ENCODE peak calls at places on chromosomes 7 and 10, in ten cellular contexts. E is GM12892, G is HCT116, X is gastrocnemius medialis, V is GM12891, F is A549, T is prostate gland, Y is heart left ventricle, S is Peyer's patch, A is breast epithelium. J is an unnamed sample.

GRCh38 chr10:58385784-58386112 is 538 bp downstream of the TFAM start:
- DNase-seq in G (no peak), V (no peak), Y (no peak), F (peak), E (no peak), S (peak), T (peak), A (peak), X (peak), J (peak)

GRCh38 chr7:92765725-92766124 is 70.6 kb downstream of the CDK6 start:
- DNase-seq in T (no peak), X (no peak), F (no peak), V (no peak), Y (no peak), G (peak), S (no peak), E (no peak), A (no peak), J (no peak)

GRCh38 chr7:48048113-48048512 is 12.8 kb downstream of the C7orf57 start:
- DNase-seq in Y (no peak), S (no peak), X (no peak), T (no peak), G (peak), F (no peak), V (no peak), E (no peak), A (no peak), J (no peak)

GRCh38 chr7:142443614-142444013 is 185.8 kb upstream of the PRSS58 start:
- DNase-seq in V (no peak), F (no peak), G (no peak), S (no peak), E (no peak), X (no peak), Y (no peak), T (no peak), A (no peak), J (no peak)

GRCh38 chr10:77104459-77104980 is 533.1 kb downstream of the KCNMA1 start:
- DNase-seq in X (peak), Y (peak), A (no peak), S (no peak), T (no peak), V (no peak), F (no peak), G (no peak), E (no peak), J (no peak)

GRCh38 chr10:62636825-62637248 is 167.7 kb upstream of the ADO start:
- DNase-seq in A (no peak), G (no peak), T (no peak), E (no peak), S (no peak), V (no peak), X (no peak), Y (no peak), F (no peak), J (no peak)

GRCh38 chr7:105866124-105866801 is 10.1 kb downstream of the ATXN7L1 start:
- DNase-seq in Y (no peak), X (no peak), E (no peak), V (no peak), S (no peak), G (no peak), F (no peak), T (no peak), A (no peak), J (no peak)

GRCh38 chr10:11440250-11441150 is 170.9 kb downstream of the USP6NL start:
- DNase-seq in Y (no peak), X (no peak), G (no peak), V (no peak), A (no peak), T (no peak), F (no peak), E (no peak), S (no peak), J (no peak)

GRCh38 chr7:24825931-24826661 is 68.8 kb upstream of the GSDME start:
- DNase-seq in X (no peak), F (peak), A (peak), T (no peak), G (peak), Y (no peak), V (no peak), E (no peak), S (peak), J (peak)

GRCh38 chr7:1460757-1461639 is 1.7 kb upstream of the MICALL2 start:
- DNase-seq in Y (peak), G (no peak), E (no peak), X (peak), F (peak), A (peak), S (peak), V (no peak), T (peak), J (peak)
- TF ChIP-seq POLR2A in Y (no peak), G (no peak), E (no peak), X (no peak), F (no peak), A (no peak), S (peak), V (no peak), T (no peak), J (peak)

GRCh38 chr10:8279598-8279997 is 225.1 kb downstream of the GATA3 start:
- DNase-seq in F (peak), T (no peak), S (no peak), V (no peak), X (no peak), A (no peak), Y (no peak), E (no peak), G (no peak), J (no peak)

GRCh38 chr10:8283986-8284385 is 229.5 kb downstream of the GATA3 start:
- DNase-seq in A (no peak), Y (peak), X (no peak), V (no peak), E (no peak), S (no peak), G (no peak), F (no peak), T (no peak), J (no peak)

GRCh38 chr10:8280946-8281345 is 226.5 kb downstream of the GATA3 start:
- DNase-seq in A (no peak), T (no peak), F (no peak), X (no peak), Y (no peak), G (no peak), S (no peak), E (no peak), V (no peak), J (no peak)

GRCh38 chr10:8282340-8282739 is 227.9 kb downstream of the GATA3 start:
- DNase-seq in X (no peak), A (no peak), G (no peak), S (no peak), F (no peak), E (no peak), V (no peak), Y (no peak), T (no peak), J (no peak)

DNA sequence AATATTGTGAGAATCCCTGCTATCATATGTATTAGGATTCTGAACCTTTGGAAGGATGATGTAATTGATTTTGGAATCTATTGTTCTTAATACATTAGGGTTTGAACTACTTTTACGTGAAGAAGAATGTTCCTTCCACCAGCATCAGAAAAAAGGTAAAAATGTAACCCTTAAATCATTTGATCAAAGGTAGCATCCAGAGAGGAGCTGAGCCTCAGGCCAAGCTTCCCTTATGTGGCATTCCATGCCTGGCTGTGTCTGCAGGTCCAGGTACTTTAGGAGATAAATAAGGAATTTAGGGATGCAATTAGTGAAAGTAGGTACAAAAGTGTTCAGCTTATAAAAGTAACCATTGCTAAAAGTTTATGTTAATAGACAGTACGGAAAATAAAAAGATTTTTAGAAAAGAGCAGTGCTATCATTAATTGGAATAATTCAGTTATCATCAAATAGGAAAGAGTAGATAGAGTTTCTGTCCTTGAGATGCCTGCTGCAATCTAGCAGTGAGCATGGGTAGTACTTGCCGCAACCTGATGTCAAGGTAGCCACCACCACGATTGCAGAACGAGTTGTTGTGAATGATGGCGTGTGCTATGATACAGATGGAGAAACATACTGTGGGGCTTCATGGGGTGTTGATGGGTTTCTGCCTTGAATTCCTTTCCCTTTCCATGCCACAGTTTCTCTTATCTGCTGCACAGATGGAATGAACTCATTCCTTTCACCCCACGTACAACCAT is 228.8 kb downstream of the GATA3 start:
- DNase-seq in F (no peak), X (no peak), T (no peak), S (no peak), E (no peak), Y (no peak), A (no peak), G (no peak), V (no peak), J (no peak)
- TF ChIP-seq POLR2A in F (no peak), X (no peak), T (no peak), S (no peak), E (no peak), Y (no peak), A (no peak), G (no peak), V (no peak), J (no peak)

GRCh38 chr7:151869968-151870918 is 6.7 kb downstream of the PRKAG2 start:
- DNase-seq in Y (peak), T (no peak), G (no peak), E (no peak), A (no peak), F (no peak), X (no peak), V (no peak), S (no peak), J (no peak)
- TF ChIP-seq POLR2A in Y (no peak), T (no peak), G (no peak), E (no peak), A (no peak), F (no peak), X (no peak), V (no peak), S (no peak), J (no peak)

GRCh38 chr10:97399843-97400545 is 1.1 kb downstream of the RRP12 start:
- DNase-seq in F (peak), T (peak), E (no peak), G (peak), V (no peak), X (peak), A (no peak), S (peak), Y (peak), J (peak)

GRCh38 chr10:97404044-97404443 is 2.9 kb upstream of the RRP12 start:
- DNase-seq in E (no peak), T (no peak), V (no peak), X (no peak), F (no peak), A (no peak), Y (no peak), G (no peak), S (no peak), J (no peak)

GRCh38 chr10:97396056-97396455 is 5.1 kb downstream of the RRP12 start:
- DNase-seq in G (no peak), E (no peak), T (no peak), Y (peak), A (no peak), V (no peak), S (no peak), X (no peak), F (no peak), J (no peak)

GRCh38 chr10:97401455-97401919 is 347 bp upstream of the RRP12 start:
- DNase-seq in Y (no peak), G (no peak), V (no peak), S (no peak), F (no peak), E (no peak), X (no peak), T (no peak), A (no peak), J (no peak)

DNA sequence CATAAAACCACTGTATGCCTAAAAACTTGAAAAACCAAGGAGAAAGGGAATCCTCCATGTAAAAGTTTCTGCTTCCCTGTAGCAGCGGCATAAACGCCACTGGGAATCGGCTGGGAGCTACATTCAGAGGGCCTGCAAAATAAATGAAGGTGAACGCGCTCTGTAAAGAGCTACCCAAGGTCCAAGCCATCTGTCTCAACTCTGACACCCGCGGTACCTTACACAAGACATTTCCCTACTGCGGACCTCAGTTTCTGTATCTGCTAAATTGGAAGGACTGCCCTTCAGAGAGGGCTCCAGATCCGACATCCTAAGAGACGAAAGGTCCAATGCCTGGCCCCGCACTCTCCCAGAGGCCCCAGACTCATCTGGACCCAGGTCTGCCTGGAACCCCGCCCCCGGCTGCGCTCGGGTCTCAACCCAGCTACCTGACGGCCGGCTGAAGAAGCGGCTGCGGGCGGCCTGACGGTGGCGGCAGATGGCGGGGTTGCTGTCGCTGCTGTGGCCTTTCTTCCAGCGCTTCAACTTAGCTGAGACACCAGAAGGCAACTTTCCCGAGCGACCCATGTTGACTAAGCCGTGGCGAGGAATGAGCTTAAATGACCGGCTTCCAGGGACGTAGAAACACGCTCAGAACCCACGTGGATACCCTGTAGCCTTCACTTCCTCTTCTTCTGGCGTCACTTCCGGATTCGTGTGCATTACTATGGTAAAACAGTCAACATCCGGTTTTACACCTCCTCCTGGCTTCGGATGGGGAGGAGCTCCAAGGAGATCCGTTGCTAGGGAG is at the start of gene RRP12:
- DNase-seq in E (peak), F (peak), Y (peak), S (peak), T (peak), A (peak), X (peak), G (peak), V (peak), J (peak)
- TF ChIP-seq POLR2A in E (peak), F (peak), Y (no peak), S (no peak), T (no peak), A (peak), X (peak), G (peak), V (peak), J (peak)

GRCh38 chr10:110676016-110676415 is 31.9 kb downstream of the RBM20 start:
- DNase-seq in A (no peak), G (no peak), F (no peak), Y (no peak), V (no peak), S (no peak), X (no peak), T (no peak), E (no peak), J (no peak)

GRCh38 chr10:110672580-110672919 is 28.4 kb downstream of the RBM20 start:
- DNase-seq in E (no peak), V (no peak), F (peak), S (no peak), G (no peak), Y (no peak), X (no peak), A (no peak), T (no peak), J (no peak)

GRCh38 chr10:110668443-110668842 is 24.3 kb downstream of the RBM20 start:
- DNase-seq in V (no peak), E (no peak), A (no peak), S (no peak), X (no peak), T (no peak), Y (no peak), F (no peak), G (no peak), J (no peak)

GRCh38 chr10:110670335-110670734 is 26.2 kb downstream of the RBM20 start:
- DNase-seq in V (no peak), S (no peak), E (no peak), G (no peak), T (no peak), X (no peak), Y (no peak), F (no peak), A (no peak), J (no peak)

GRCh38 chr10:110671788-110672579 is 27.8 kb downstream of the RBM20 start:
- DNase-seq in E (peak), A (peak), X (peak), G (peak), T (peak), S (peak), V (peak), Y (peak), F (peak), J (peak)
- TF ChIP-seq POLR2A in E (no peak), A (no peak), X (peak), G (peak), T (no peak), S (no peak), V (no peak), Y (no peak), F (peak), J (peak)

DNA sequence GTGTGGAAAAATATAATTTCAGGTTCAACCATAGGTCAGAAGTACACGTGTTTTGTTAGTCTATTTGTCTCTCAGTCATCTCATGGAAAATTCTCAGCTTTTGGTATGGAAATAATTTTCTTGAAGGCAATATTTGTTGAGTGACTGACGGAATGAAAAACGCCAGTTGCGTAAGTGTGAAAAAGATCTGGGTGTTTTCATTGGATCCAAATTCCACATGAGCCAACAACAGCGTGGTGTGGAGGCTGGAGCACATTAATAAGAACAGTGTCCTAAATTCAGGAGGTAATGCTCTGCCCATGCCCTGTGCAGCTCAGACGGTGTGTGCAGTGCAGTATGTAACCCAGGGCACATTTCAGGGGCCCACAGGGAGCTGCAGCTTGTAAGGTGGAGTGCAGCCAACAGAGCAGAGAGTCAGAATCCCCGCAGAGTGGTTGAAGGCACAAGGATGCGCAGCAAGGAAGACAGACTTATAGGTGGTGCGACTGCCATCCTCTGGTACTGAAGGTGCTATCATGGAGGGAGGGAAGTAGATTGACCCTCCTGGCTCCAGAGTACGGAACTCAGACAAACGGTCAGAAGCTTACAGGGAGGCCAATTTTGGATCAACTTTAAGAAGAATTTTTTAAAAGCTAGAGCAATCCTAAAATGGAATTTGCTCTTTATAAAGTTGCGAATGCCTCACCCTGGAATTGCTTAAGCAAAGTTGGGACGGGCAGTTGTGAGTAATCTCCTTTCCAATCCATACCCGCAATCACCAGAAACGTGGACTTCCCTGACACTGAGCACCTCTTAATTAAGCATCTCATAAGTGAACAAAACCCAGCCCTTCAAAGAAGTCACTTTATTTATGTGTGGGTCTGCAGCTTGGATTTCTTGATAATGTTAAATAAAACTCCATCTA is 38.0 kb downstream of the EGFR start:
- DNase-seq in G (no peak), Y (no peak), T (no peak), F (peak), V (no peak), E (no peak), X (no peak), A (no peak), S (no peak), J (no peak)
- TF ChIP-seq POLR2A in G (no peak), Y (no peak), T (no peak), F (no peak), V (no peak), E (no peak), X (no peak), A (no peak), S (no peak), J (no peak)

DNA sequence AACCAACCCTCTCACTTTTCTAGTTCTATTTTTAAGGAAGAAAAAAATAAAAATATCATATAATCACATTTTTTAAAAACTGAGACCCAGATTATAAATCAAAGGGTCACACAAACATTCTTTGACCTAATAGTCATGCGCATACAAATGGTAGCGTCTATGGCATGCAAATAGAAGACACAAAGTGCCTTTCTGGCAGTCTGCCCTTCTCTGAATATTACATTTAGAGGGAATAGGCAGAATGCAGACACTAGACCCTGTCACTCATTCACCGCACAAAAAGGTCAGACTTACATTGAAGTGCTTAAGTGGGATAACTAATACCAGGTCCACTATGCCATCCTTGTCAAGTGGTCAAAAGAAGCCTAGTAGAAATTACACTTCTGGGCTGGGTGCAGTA is 26.5 kb upstream of the FHIP2A start:
- DNase-seq in G (no peak), A (no peak), E (no peak), Y (no peak), S (no peak), X (no peak), F (no peak), T (no peak), V (no peak), J (no peak)
- TF ChIP-seq POLR2A in G (no peak), A (no peak), E (no peak), Y (no peak), S (no peak), X (no peak), F (no peak), T (no peak), V (no peak), J (no peak)

DNA sequence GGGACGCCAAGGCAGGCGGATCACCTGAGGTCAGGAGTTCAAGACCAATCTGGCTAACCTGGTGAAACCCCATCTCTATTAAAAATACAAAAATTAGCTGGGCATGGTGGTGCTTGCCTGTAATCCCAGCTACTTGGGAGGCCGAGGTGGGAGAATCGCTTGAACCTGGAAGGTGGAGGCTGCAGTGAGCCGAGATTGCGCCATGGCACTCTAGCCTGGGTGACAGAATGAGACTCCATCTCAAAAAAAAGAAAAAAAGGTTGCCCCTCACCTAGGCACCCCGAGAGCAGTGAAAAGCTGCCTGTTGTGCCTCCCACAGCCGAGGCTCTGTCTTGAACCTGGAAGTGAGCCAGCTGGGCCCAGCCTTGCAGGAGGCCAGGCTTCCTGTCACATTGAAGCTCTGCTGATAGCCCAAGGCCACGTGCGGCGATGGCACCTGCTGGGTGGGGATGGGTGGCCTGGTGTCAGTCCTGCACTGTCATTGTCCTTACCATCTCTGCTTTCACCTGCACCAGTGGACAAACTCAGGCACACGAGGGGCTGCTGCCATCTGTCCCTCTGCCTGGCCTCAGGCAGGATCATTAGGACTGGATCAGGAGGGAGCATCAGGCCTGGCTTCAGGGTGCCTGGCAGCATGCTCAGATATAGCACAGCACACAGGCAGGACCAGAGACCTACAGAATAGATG is 37.8 kb downstream of the DNAJB12 start:
- DNase-seq in S (peak), T (peak), E (peak), Y (peak), X (peak), V (no peak), G (no peak), A (no peak), F (no peak), J (peak)
- TF ChIP-seq POLR2A in S (no peak), T (no peak), E (no peak), Y (no peak), X (peak), V (no peak), G (no peak), A (no peak), F (no peak), J (peak)

J was measured in erythroblast.